ENCODE peak calls at places on chromosome 3, in four cellular contexts. One of them, this sample, is unnamed.

GRCh38 chr3:12991861-12992281 is 81.4 kb downstream of the IQSEC1 start:
- DNase-seq in neural crest cell: no peak
- DNase-seq in stimulated activated CD4-positive, alpha-beta T cell treated with anti-CD3 and anti-CD28 coated beads, Interleukin-1b, Interleukin-23, amount 100 ng/mL, for 4 hours: no peak
- DNase-seq in activated naive CD4-positive, alpha-beta T cell treated with Interleukin-2 at 50 U/mL for 16 hours: no peak
- DNase-seq in this sample: no peak

GRCh38 chr3:13016083-13016725 is 57.0 kb downstream of the IQSEC1 start:
- DNase-seq in neural crest cell: no peak
- DNase-seq in stimulated activated CD4-positive, alpha-beta T cell treated with anti-CD3 and anti-CD28 coated beads, Interleukin-1b, Interleukin-23, amount 100 ng/mL, for 4 hours: no peak
- DNase-seq in activated naive CD4-positive, alpha-beta T cell treated with Interleukin-2 at 50 U/mL for 16 hours: peak; percentile 51
- DNase-seq in this sample: peak; percentile 83

GRCh38 chr3:53880396-53881345 is 1.3 kb downstream of the ACTR8 start:
- DNase-seq in neural crest cell: no peak
- DNase-seq in stimulated activated CD4-positive, alpha-beta T cell treated with anti-CD3 and anti-CD28 coated beads, Interleukin-1b, Interleukin-23, amount 100 ng/mL, for 4 hours: no peak
- DNase-seq in activated naive CD4-positive, alpha-beta T cell treated with Interleukin-2 at 50 U/mL for 16 hours: no peak
- DNase-seq in this sample: no peak

GRCh38 chr3:129439381-129439816 is 349 bp downstream of the MBD4 start:
- DNase-seq in neural crest cell: no peak
- DNase-seq in stimulated activated CD4-positive, alpha-beta T cell treated with anti-CD3 and anti-CD28 coated beads, Interleukin-1b, Interleukin-23, amount 100 ng/mL, for 4 hours: no peak
- DNase-seq in activated naive CD4-positive, alpha-beta T cell treated with Interleukin-2 at 50 U/mL for 16 hours: peak; percentile 47
- DNase-seq in this sample: peak; percentile 72

GRCh38 chr3:37953226-37953625 is 37.4 kb upstream of the VILL start:
- DNase-seq in neural crest cell: no peak
- DNase-seq in stimulated activated CD4-positive, alpha-beta T cell treated with anti-CD3 and anti-CD28 coated beads, Interleukin-1b, Interleukin-23, amount 100 ng/mL, for 4 hours: no peak
- DNase-seq in activated naive CD4-positive, alpha-beta T cell treated with Interleukin-2 at 50 U/mL for 16 hours: no peak
- DNase-seq in this sample: no peak

GRCh38 chr3:52851348-52851747 is 16.5 kb upstream of the MUSTN1 start:
- DNase-seq in neural crest cell: peak; percentile 53
- DNase-seq in stimulated activated CD4-positive, alpha-beta T cell treated with anti-CD3 and anti-CD28 coated beads, Interleukin-1b, Interleukin-23, amount 100 ng/mL, for 4 hours: peak; percentile 6
- DNase-seq in activated naive CD4-positive, alpha-beta T cell treated with Interleukin-2 at 50 U/mL for 16 hours: peak; percentile 20
- DNase-seq in this sample: no peak

GRCh38 chr3:90054306-90054705 is 946.9 kb downstream of the EPHA3 start:
- DNase-seq in neural crest cell: no peak
- DNase-seq in stimulated activated CD4-positive, alpha-beta T cell treated with anti-CD3 and anti-CD28 coated beads, Interleukin-1b, Interleukin-23, amount 100 ng/mL, for 4 hours: no peak
- DNase-seq in activated naive CD4-positive, alpha-beta T cell treated with Interleukin-2 at 50 U/mL for 16 hours: no peak
- DNase-seq in this sample: no peak

GRCh38 chr3:55489804-55490132 is 2.7 kb upstream of the WNT5A start:
- DNase-seq in neural crest cell: peak; percentile 14
- DNase-seq in stimulated activated CD4-positive, alpha-beta T cell treated with anti-CD3 and anti-CD28 coated beads, Interleukin-1b, Interleukin-23, amount 100 ng/mL, for 4 hours: no peak
- DNase-seq in activated naive CD4-positive, alpha-beta T cell treated with Interleukin-2 at 50 U/mL for 16 hours: no peak
- DNase-seq in this sample: no peak

GRCh38 chr3:172673210-172673679 is 37.6 kb downstream of the NCEH1 start:
- DNase-seq in neural crest cell: peak; percentile 60
- DNase-seq in stimulated activated CD4-positive, alpha-beta T cell treated with anti-CD3 and anti-CD28 coated beads, Interleukin-1b, Interleukin-23, amount 100 ng/mL, for 4 hours: peak; percentile 37
- DNase-seq in activated naive CD4-positive, alpha-beta T cell treated with Interleukin-2 at 50 U/mL for 16 hours: peak; percentile 63
- DNase-seq in this sample: peak; percentile 86

GRCh38 chr3:14991148-14991742 is 43.9 kb downstream of the NR2C2 start:
- DNase-seq in neural crest cell: no peak
- DNase-seq in stimulated activated CD4-positive, alpha-beta T cell treated with anti-CD3 and anti-CD28 coated beads, Interleukin-1b, Interleukin-23, amount 100 ng/mL, for 4 hours: no peak
- DNase-seq in activated naive CD4-positive, alpha-beta T cell treated with Interleukin-2 at 50 U/mL for 16 hours: no peak
- DNase-seq in this sample: no peak

GRCh38 chr3:47578119-47578630 is 490 bp downstream of the CSPG5 start:
- DNase-seq in neural crest cell: peak; percentile 45
- DNase-seq in stimulated activated CD4-positive, alpha-beta T cell treated with anti-CD3 and anti-CD28 coated beads, Interleukin-1b, Interleukin-23, amount 100 ng/mL, for 4 hours: peak; percentile 14
- DNase-seq in activated naive CD4-positive, alpha-beta T cell treated with Interleukin-2 at 50 U/mL for 16 hours: peak; percentile 45
- DNase-seq in this sample: peak; percentile 53

GRCh38 chr3:180755553-180755952 is 76.3 kb upstream of the CCDC39 start:
- DNase-seq in neural crest cell: no peak
- DNase-seq in stimulated activated CD4-positive, alpha-beta T cell treated with anti-CD3 and anti-CD28 coated beads, Interleukin-1b, Interleukin-23, amount 100 ng/mL, for 4 hours: no peak
- DNase-seq in activated naive CD4-positive, alpha-beta T cell treated with Interleukin-2 at 50 U/mL for 16 hours: no peak
- DNase-seq in this sample: no peak

GRCh38 chr3:171155122-171155700 is 128.7 kb upstream of the SLC2A2 start:
- DNase-seq in neural crest cell: no peak
- DNase-seq in stimulated activated CD4-positive, alpha-beta T cell treated with anti-CD3 and anti-CD28 coated beads, Interleukin-1b, Interleukin-23, amount 100 ng/mL, for 4 hours: no peak
- DNase-seq in activated naive CD4-positive, alpha-beta T cell treated with Interleukin-2 at 50 U/mL for 16 hours: no peak
- DNase-seq in this sample: no peak

GRCh38 chr3:168024537-168024941 is 71.2 kb downstream of the GOLIM4 start:
- DNase-seq in neural crest cell: no peak
- DNase-seq in stimulated activated CD4-positive, alpha-beta T cell treated with anti-CD3 and anti-CD28 coated beads, Interleukin-1b, Interleukin-23, amount 100 ng/mL, for 4 hours: no peak
- DNase-seq in activated naive CD4-positive, alpha-beta T cell treated with Interleukin-2 at 50 U/mL for 16 hours: no peak
- DNase-seq in this sample: peak; percentile 72

GRCh38 chr3:119146578-119147375 is 812 bp downstream of the TEX55 start:
- DNase-seq in neural crest cell: no peak
- DNase-seq in stimulated activated CD4-positive, alpha-beta T cell treated with anti-CD3 and anti-CD28 coated beads, Interleukin-1b, Interleukin-23, amount 100 ng/mL, for 4 hours: no peak
- DNase-seq in activated naive CD4-positive, alpha-beta T cell treated with Interleukin-2 at 50 U/mL for 16 hours: no peak
- DNase-seq in this sample: no peak

GRCh38 chr3:101879623-101880284 is 30.4 kb downstream of the NFKBIZ start:
- DNase-seq in neural crest cell: no peak
- DNase-seq in stimulated activated CD4-positive, alpha-beta T cell treated with anti-CD3 and anti-CD28 coated beads, Interleukin-1b, Interleukin-23, amount 100 ng/mL, for 4 hours: no peak
- DNase-seq in activated naive CD4-positive, alpha-beta T cell treated with Interleukin-2 at 50 U/mL for 16 hours: no peak
- DNase-seq in this sample: no peak

GRCh38 chr3:137293086-137293485 is 335.3 kb downstream of the IL20RB start:
- DNase-seq in neural crest cell: no peak
- DNase-seq in stimulated activated CD4-positive, alpha-beta T cell treated with anti-CD3 and anti-CD28 coated beads, Interleukin-1b, Interleukin-23, amount 100 ng/mL, for 4 hours: no peak
- DNase-seq in activated naive CD4-positive, alpha-beta T cell treated with Interleukin-2 at 50 U/mL for 16 hours: no peak
- DNase-seq in this sample: no peak

GRCh38 chr3:72591522-72592421 is 256.5 kb downstream of the SHQ1 start:
- DNase-seq in neural crest cell: peak; percentile 42
- DNase-seq in stimulated activated CD4-positive, alpha-beta T cell treated with anti-CD3 and anti-CD28 coated beads, Interleukin-1b, Interleukin-23, amount 100 ng/mL, for 4 hours: no peak
- DNase-seq in activated naive CD4-positive, alpha-beta T cell treated with Interleukin-2 at 50 U/mL for 16 hours: no peak
- DNase-seq in this sample: no peak

GRCh38 chr3:36443042-36443686 is 62.9 kb downstream of the STAC start:
- DNase-seq in neural crest cell: no peak
- DNase-seq in stimulated activated CD4-positive, alpha-beta T cell treated with anti-CD3 and anti-CD28 coated beads, Interleukin-1b, Interleukin-23, amount 100 ng/mL, for 4 hours: no peak
- DNase-seq in activated naive CD4-positive, alpha-beta T cell treated with Interleukin-2 at 50 U/mL for 16 hours: no peak
- DNase-seq in this sample: no peak

GRCh38 chr3:119184808-119185690 is 11.7 kb downstream of the UPK1B start:
- DNase-seq in neural crest cell: no peak
- DNase-seq in stimulated activated CD4-positive, alpha-beta T cell treated with anti-CD3 and anti-CD28 coated beads, Interleukin-1b, Interleukin-23, amount 100 ng/mL, for 4 hours: no peak
- DNase-seq in activated naive CD4-positive, alpha-beta T cell treated with Interleukin-2 at 50 U/mL for 16 hours: no peak
- DNase-seq in this sample: no peak

GRCh38 chr3:141367038-141367730 is 1.1 kb upstream of the ZBTB38 start:
- DNase-seq in neural crest cell: no peak
- DNase-seq in stimulated activated CD4-positive, alpha-beta T cell treated with anti-CD3 and anti-CD28 coated beads, Interleukin-1b, Interleukin-23, amount 100 ng/mL, for 4 hours: no peak
- DNase-seq in activated naive CD4-positive, alpha-beta T cell treated with Interleukin-2 at 50 U/mL for 16 hours: no peak
- DNase-seq in this sample: no peak

GRCh38 chr3:120561251-120562045 is 34.7 kb upstream of the NDUFB4 start:
- DNase-seq in neural crest cell: peak; percentile 75
- DNase-seq in stimulated activated CD4-positive, alpha-beta T cell treated with anti-CD3 and anti-CD28 coated beads, Interleukin-1b, Interleukin-23, amount 100 ng/mL, for 4 hours: peak; percentile 61
- DNase-seq in activated naive CD4-positive, alpha-beta T cell treated with Interleukin-2 at 50 U/mL for 16 hours: peak; percentile 72
- DNase-seq in this sample: peak; percentile 77

GRCh38 chr3:86951343-86951742 is 39.6 kb downstream of the VGLL3 start:
- DNase-seq in neural crest cell: no peak
- DNase-seq in stimulated activated CD4-positive, alpha-beta T cell treated with anti-CD3 and anti-CD28 coated beads, Interleukin-1b, Interleukin-23, amount 100 ng/mL, for 4 hours: no peak
- DNase-seq in activated naive CD4-positive, alpha-beta T cell treated with Interleukin-2 at 50 U/mL for 16 hours: no peak
- DNase-seq in this sample: no peak

GRCh38 chr3:52682016-52682415 is 3.7 kb downstream of the PBRM1 start:
- DNase-seq in neural crest cell: no peak
- DNase-seq in stimulated activated CD4-positive, alpha-beta T cell treated with anti-CD3 and anti-CD28 coated beads, Interleukin-1b, Interleukin-23, amount 100 ng/mL, for 4 hours: no peak
- DNase-seq in activated naive CD4-positive, alpha-beta T cell treated with Interleukin-2 at 50 U/mL for 16 hours: peak; percentile 58
- DNase-seq in this sample: no peak

GRCh38 chr3:107369791-107370190 is 7.4 kb upstream of the CCDC54 start:
- DNase-seq in neural crest cell: no peak
- DNase-seq in stimulated activated CD4-positive, alpha-beta T cell treated with anti-CD3 and anti-CD28 coated beads, Interleukin-1b, Interleukin-23, amount 100 ng/mL, for 4 hours: no peak
- DNase-seq in activated naive CD4-positive, alpha-beta T cell treated with Interleukin-2 at 50 U/mL for 16 hours: no peak
- DNase-seq in this sample: no peak

GRCh38 chr3:185341616-185342457 is 21.1 kb upstream of the MAP3K13 start:
- DNase-seq in neural crest cell: no peak
- DNase-seq in stimulated activated CD4-positive, alpha-beta T cell treated with anti-CD3 and anti-CD28 coated beads, Interleukin-1b, Interleukin-23, amount 100 ng/mL, for 4 hours: no peak
- DNase-seq in activated naive CD4-positive, alpha-beta T cell treated with Interleukin-2 at 50 U/mL for 16 hours: no peak
- DNase-seq in this sample: no peak

GRCh38 chr3:72679540-72680198 is 168.6 kb downstream of the SHQ1 start:
- DNase-seq in neural crest cell: no peak
- DNase-seq in stimulated activated CD4-positive, alpha-beta T cell treated with anti-CD3 and anti-CD28 coated beads, Interleukin-1b, Interleukin-23, amount 100 ng/mL, for 4 hours: no peak
- DNase-seq in activated naive CD4-positive, alpha-beta T cell treated with Interleukin-2 at 50 U/mL for 16 hours: no peak
- DNase-seq in this sample: no peak

GRCh38 chr3:117661636-117662095 is 952.1 kb downstream of the TUSC7 start:
- DNase-seq in neural crest cell: no peak
- DNase-seq in stimulated activated CD4-positive, alpha-beta T cell treated with anti-CD3 and anti-CD28 coated beads, Interleukin-1b, Interleukin-23, amount 100 ng/mL, for 4 hours: no peak
- DNase-seq in activated naive CD4-positive, alpha-beta T cell treated with Interleukin-2 at 50 U/mL for 16 hours: no peak
- DNase-seq in this sample: no peak

GRCh38 chr3:197137741-197138140 is 108.1 kb upstream of the MELTF start:
- DNase-seq in neural crest cell: no peak
- DNase-seq in stimulated activated CD4-positive, alpha-beta T cell treated with anti-CD3 and anti-CD28 coated beads, Interleukin-1b, Interleukin-23, amount 100 ng/mL, for 4 hours: no peak
- DNase-seq in activated naive CD4-positive, alpha-beta T cell treated with Interleukin-2 at 50 U/mL for 16 hours: no peak
- DNase-seq in this sample: no peak